ENCODE peak calls at places on chromosomes 1 and 21, in ten cellular contexts. One of them, this sample, is unnamed.

GRCh38 chr1:159282118-159282517 is 20.0 kb upstream of the FCER1A start:
- DNase-seq in foreskin fibroblast: no peak
- DNase-seq in hypothalamus: no peak
- DNase-seq in A673: no peak
- DNase-seq in ovary: no peak
- DNase-seq in activated T-helper 1 cell treated with Interleukin-2 at 50 U/mL for 16 hours: no peak
- DNase-seq in H4: no peak
- DNase-seq in stimulated activated CD8-positive, alpha-beta memory T cell treated with anti-CD3 and anti-CD28 coated beads, Interleukin-4, amount 100 ng/mL, for 4 hours: no peak
- DNase-seq in endothelial cell: no peak
- DNase-seq in nucleus accumbens: no peak
- DNase-seq in this sample: no peak

GRCh38 chr1:177287996-177288395 is 117.2 kb downstream of the BRINP2 start:
- DNase-seq in activated T-helper 1 cell treated with Interleukin-2 at 50 U/mL for 16 hours: no peak
- DNase-seq in A673: no peak
- DNase-seq in hypothalamus: no peak
- DNase-seq in H4: no peak
- DNase-seq in stimulated activated CD8-positive, alpha-beta memory T cell treated with anti-CD3 and anti-CD28 coated beads, Interleukin-4, amount 100 ng/mL, for 4 hours: no peak
- DNase-seq in ovary: no peak
- DNase-seq in endothelial cell: no peak
- DNase-seq in nucleus accumbens: no peak
- DNase-seq in foreskin fibroblast: no peak
- DNase-seq in this sample: no peak

GRCh38 chr1:63319069-63320023 is 3.0 kb upstream of the FOXD3 start:
- DNase-seq in ovary: no peak
- DNase-seq in nucleus accumbens: no peak
- DNase-seq in activated T-helper 1 cell treated with Interleukin-2 at 50 U/mL for 16 hours: no peak
- DNase-seq in H4: no peak
- DNase-seq in A673: no peak
- DNase-seq in foreskin fibroblast: peak; percentile 8
- DNase-seq in hypothalamus: no peak
- DNase-seq in endothelial cell: peak; percentile 62
- DNase-seq in stimulated activated CD8-positive, alpha-beta memory T cell treated with anti-CD3 and anti-CD28 coated beads, Interleukin-4, amount 100 ng/mL, for 4 hours: no peak
- DNase-seq in this sample: no peak

GRCh38 chr1:30670195-30671060 is 53.0 kb downstream of the MATN1 start:
- DNase-seq in H4: no peak
- DNase-seq in foreskin fibroblast: peak; percentile 97
- DNase-seq in nucleus accumbens: no peak
- DNase-seq in hypothalamus: no peak
- DNase-seq in endothelial cell: no peak
- DNase-seq in activated T-helper 1 cell treated with Interleukin-2 at 50 U/mL for 16 hours: no peak
- DNase-seq in ovary: no peak
- DNase-seq in stimulated activated CD8-positive, alpha-beta memory T cell treated with anti-CD3 and anti-CD28 coated beads, Interleukin-4, amount 100 ng/mL, for 4 hours: no peak
- DNase-seq in A673: no peak
- DNase-seq in this sample: no peak

GRCh38 chr1:227788279-227789041 is 27.0 kb upstream of the PRSS38 start:
- DNase-seq in nucleus accumbens: peak; percentile 58
- DNase-seq in activated T-helper 1 cell treated with Interleukin-2 at 50 U/mL for 16 hours: no peak
- DNase-seq in hypothalamus: no peak
- DNase-seq in foreskin fibroblast: peak; percentile 83
- DNase-seq in ovary: peak; percentile 81
- DNase-seq in H4: peak; percentile 23
- DNase-seq in stimulated activated CD8-positive, alpha-beta memory T cell treated with anti-CD3 and anti-CD28 coated beads, Interleukin-4, amount 100 ng/mL, for 4 hours: peak; percentile 55
- DNase-seq in endothelial cell: peak; percentile 48
- DNase-seq in A673: peak; percentile 80
- DNase-seq in this sample: no peak

GRCh38 chr1:47683402-47683801 is 245.6 kb downstream of the FOXD2 start:
- DNase-seq in foreskin fibroblast: no peak
- DNase-seq in endothelial cell: no peak
- DNase-seq in stimulated activated CD8-positive, alpha-beta memory T cell treated with anti-CD3 and anti-CD28 coated beads, Interleukin-4, amount 100 ng/mL, for 4 hours: no peak
- DNase-seq in ovary: no peak
- DNase-seq in H4: no peak
- DNase-seq in A673: no peak
- DNase-seq in nucleus accumbens: no peak
- DNase-seq in activated T-helper 1 cell treated with Interleukin-2 at 50 U/mL for 16 hours: no peak
- DNase-seq in hypothalamus: no peak
- DNase-seq in this sample: no peak

GRCh38 chr1:10128081-10128765 is 82.1 kb upstream of the KIF1B start:
- DNase-seq in ovary: no peak
- DNase-seq in stimulated activated CD8-positive, alpha-beta memory T cell treated with anti-CD3 and anti-CD28 coated beads, Interleukin-4, amount 100 ng/mL, for 4 hours: no peak
- DNase-seq in nucleus accumbens: peak; percentile 39
- DNase-seq in hypothalamus: no peak
- DNase-seq in activated T-helper 1 cell treated with Interleukin-2 at 50 U/mL for 16 hours: no peak
- DNase-seq in endothelial cell: no peak
- DNase-seq in A673: no peak
- DNase-seq in foreskin fibroblast: no peak
- DNase-seq in H4: no peak
- DNase-seq in this sample: no peak

GRCh38 chr21:16279658-16280581 is 550.1 kb downstream of the USP25 start:
- DNase-seq in stimulated activated CD8-positive, alpha-beta memory T cell treated with anti-CD3 and anti-CD28 coated beads, Interleukin-4, amount 100 ng/mL, for 4 hours: no peak
- DNase-seq in activated T-helper 1 cell treated with Interleukin-2 at 50 U/mL for 16 hours: no peak
- DNase-seq in H4: peak; percentile 17
- DNase-seq in A673: no peak
- DNase-seq in nucleus accumbens: peak; percentile 74
- DNase-seq in foreskin fibroblast: peak; percentile 67
- DNase-seq in endothelial cell: no peak
- DNase-seq in hypothalamus: peak; percentile 64
- DNase-seq in ovary: peak; percentile 59
- DNase-seq in this sample: peak; percentile 83

GRCh38 chr1:31562707-31563360 is 13.5 kb upstream of the TINAGL1 start:
- DNase-seq in foreskin fibroblast: peak; percentile 37
- DNase-seq in activated T-helper 1 cell treated with Interleukin-2 at 50 U/mL for 16 hours: no peak
- DNase-seq in endothelial cell: no peak
- DNase-seq in stimulated activated CD8-positive, alpha-beta memory T cell treated with anti-CD3 and anti-CD28 coated beads, Interleukin-4, amount 100 ng/mL, for 4 hours: no peak
- DNase-seq in ovary: no peak
- DNase-seq in H4: no peak
- DNase-seq in A673: no peak
- DNase-seq in nucleus accumbens: no peak
- DNase-seq in hypothalamus: no peak
- DNase-seq in this sample: no peak

GRCh38 chr1:245500546-245500945 is 345.8 kb downstream of the KIF26B start:
- DNase-seq in stimulated activated CD8-positive, alpha-beta memory T cell treated with anti-CD3 and anti-CD28 coated beads, Interleukin-4, amount 100 ng/mL, for 4 hours: no peak
- DNase-seq in ovary: no peak
- DNase-seq in A673: no peak
- DNase-seq in H4: peak; percentile 43
- DNase-seq in endothelial cell: no peak
- DNase-seq in hypothalamus: no peak
- DNase-seq in foreskin fibroblast: peak; percentile 82
- DNase-seq in nucleus accumbens: no peak
- DNase-seq in activated T-helper 1 cell treated with Interleukin-2 at 50 U/mL for 16 hours: no peak
- DNase-seq in this sample: no peak

GRCh38 chr1:11391327-11391726 is 87.6 kb upstream of the DISP3 start:
- DNase-seq in ovary: no peak
- DNase-seq in foreskin fibroblast: no peak
- DNase-seq in H4: no peak
- DNase-seq in endothelial cell: no peak
- DNase-seq in activated T-helper 1 cell treated with Interleukin-2 at 50 U/mL for 16 hours: no peak
- DNase-seq in stimulated activated CD8-positive, alpha-beta memory T cell treated with anti-CD3 and anti-CD28 coated beads, Interleukin-4, amount 100 ng/mL, for 4 hours: no peak
- DNase-seq in A673: no peak
- DNase-seq in nucleus accumbens: no peak
- DNase-seq in hypothalamus: no peak
- DNase-seq in this sample: no peak

GRCh38 chr1:117128323-117129079 is 7.0 kb upstream of the TRIM45 start:
- DNase-seq in stimulated activated CD8-positive, alpha-beta memory T cell treated with anti-CD3 and anti-CD28 coated beads, Interleukin-4, amount 100 ng/mL, for 4 hours: no peak
- DNase-seq in endothelial cell: no peak
- DNase-seq in A673: peak; percentile 61
- DNase-seq in hypothalamus: no peak
- DNase-seq in nucleus accumbens: no peak
- DNase-seq in foreskin fibroblast: peak; percentile 69
- DNase-seq in H4: peak; percentile 10
- DNase-seq in activated T-helper 1 cell treated with Interleukin-2 at 50 U/mL for 16 hours: no peak
- DNase-seq in ovary: no peak
- DNase-seq in this sample: no peak

GRCh38 chr1:31421404-31422040 is 8.5 kb downstream of the SERINC2 start:
- DNase-seq in stimulated activated CD8-positive, alpha-beta memory T cell treated with anti-CD3 and anti-CD28 coated beads, Interleukin-4, amount 100 ng/mL, for 4 hours: no peak
- DNase-seq in hypothalamus: no peak
- DNase-seq in activated T-helper 1 cell treated with Interleukin-2 at 50 U/mL for 16 hours: no peak
- DNase-seq in H4: no peak
- DNase-seq in A673: no peak
- DNase-seq in nucleus accumbens: no peak
- DNase-seq in endothelial cell: peak; percentile 50
- DNase-seq in ovary: no peak
- DNase-seq in foreskin fibroblast: peak; percentile 68
- DNase-seq in this sample: no peak

GRCh38 chr1:202304370-202304769 is 37.4 kb downstream of the UBE2T start:
- DNase-seq in foreskin fibroblast: no peak
- DNase-seq in ovary: peak; percentile 30
- DNase-seq in A673: no peak
- DNase-seq in activated T-helper 1 cell treated with Interleukin-2 at 50 U/mL for 16 hours: no peak
- DNase-seq in stimulated activated CD8-positive, alpha-beta memory T cell treated with anti-CD3 and anti-CD28 coated beads, Interleukin-4, amount 100 ng/mL, for 4 hours: no peak
- DNase-seq in hypothalamus: no peak
- DNase-seq in nucleus accumbens: peak; percentile 5
- DNase-seq in endothelial cell: no peak
- DNase-seq in H4: no peak
- DNase-seq in this sample: peak; percentile 23

GRCh38 chr1:226653311-226653921 is 85.7 kb downstream of the ITPKB start:
- DNase-seq in activated T-helper 1 cell treated with Interleukin-2 at 50 U/mL for 16 hours: peak; percentile 48
- DNase-seq in endothelial cell: no peak
- DNase-seq in nucleus accumbens: no peak
- DNase-seq in stimulated activated CD8-positive, alpha-beta memory T cell treated with anti-CD3 and anti-CD28 coated beads, Interleukin-4, amount 100 ng/mL, for 4 hours: no peak
- DNase-seq in A673: no peak
- DNase-seq in ovary: no peak
- DNase-seq in foreskin fibroblast: no peak
- DNase-seq in hypothalamus: no peak
- DNase-seq in H4: no peak
- DNase-seq in this sample: no peak

GRCh38 chr1:154420172-154420571 is 15.0 kb downstream of the IL6R start:
- DNase-seq in endothelial cell: no peak
- DNase-seq in stimulated activated CD8-positive, alpha-beta memory T cell treated with anti-CD3 and anti-CD28 coated beads, Interleukin-4, amount 100 ng/mL, for 4 hours: no peak
- DNase-seq in activated T-helper 1 cell treated with Interleukin-2 at 50 U/mL for 16 hours: peak; percentile 47
- DNase-seq in nucleus accumbens: no peak
- DNase-seq in H4: peak; percentile 94
- DNase-seq in hypothalamus: peak; percentile 85
- DNase-seq in A673: peak; percentile 19
- DNase-seq in foreskin fibroblast: peak; percentile 87
- DNase-seq in ovary: peak; percentile 89
- DNase-seq in this sample: peak; percentile 73

GRCh38 chr1:197358959-197359358 is 90.9 kb downstream of the CRB1 start:
- DNase-seq in ovary: no peak
- DNase-seq in stimulated activated CD8-positive, alpha-beta memory T cell treated with anti-CD3 and anti-CD28 coated beads, Interleukin-4, amount 100 ng/mL, for 4 hours: no peak
- DNase-seq in activated T-helper 1 cell treated with Interleukin-2 at 50 U/mL for 16 hours: no peak
- DNase-seq in foreskin fibroblast: no peak
- DNase-seq in nucleus accumbens: no peak
- DNase-seq in hypothalamus: no peak
- DNase-seq in A673: no peak
- DNase-seq in endothelial cell: no peak
- DNase-seq in H4: no peak
- DNase-seq in this sample: no peak

GRCh38 chr1:57353589-57353988 is 70.3 kb downstream of the DAB1 start:
- DNase-seq in stimulated activated CD8-positive, alpha-beta memory T cell treated with anti-CD3 and anti-CD28 coated beads, Interleukin-4, amount 100 ng/mL, for 4 hours: no peak
- DNase-seq in nucleus accumbens: no peak
- DNase-seq in H4: no peak
- DNase-seq in ovary: no peak
- DNase-seq in hypothalamus: no peak
- DNase-seq in foreskin fibroblast: no peak
- DNase-seq in endothelial cell: no peak
- DNase-seq in A673: no peak
- DNase-seq in activated T-helper 1 cell treated with Interleukin-2 at 50 U/mL for 16 hours: no peak
- DNase-seq in this sample: no peak

GRCh38 chr1:189429610-189430009 is 1048.1 kb downstream of the BRINP3 start:
- DNase-seq in H4: peak; percentile 46
- DNase-seq in ovary: no peak
- DNase-seq in nucleus accumbens: no peak
- DNase-seq in foreskin fibroblast: peak; percentile 54
- DNase-seq in hypothalamus: no peak
- DNase-seq in stimulated activated CD8-positive, alpha-beta memory T cell treated with anti-CD3 and anti-CD28 coated beads, Interleukin-4, amount 100 ng/mL, for 4 hours: no peak
- DNase-seq in endothelial cell: peak; percentile 37
- DNase-seq in A673: peak; percentile 81
- DNase-seq in activated T-helper 1 cell treated with Interleukin-2 at 50 U/mL for 16 hours: no peak
- DNase-seq in this sample: no peak

GRCh38 chr1:229407206-229408026 is 26.5 kb downstream of the ACTA1 start:
- DNase-seq in stimulated activated CD8-positive, alpha-beta memory T cell treated with anti-CD3 and anti-CD28 coated beads, Interleukin-4, amount 100 ng/mL, for 4 hours: no peak
- DNase-seq in foreskin fibroblast: peak; percentile 37
- DNase-seq in H4: no peak
- DNase-seq in endothelial cell: no peak
- DNase-seq in ovary: no peak
- DNase-seq in activated T-helper 1 cell treated with Interleukin-2 at 50 U/mL for 16 hours: no peak
- DNase-seq in A673: no peak
- DNase-seq in nucleus accumbens: peak; percentile 28
- DNase-seq in hypothalamus: no peak
- DNase-seq in this sample: no peak

GRCh38 chr1:15833069-15833679 is 14.3 kb upstream of the SPEN start:
- DNase-seq in stimulated activated CD8-positive, alpha-beta memory T cell treated with anti-CD3 and anti-CD28 coated beads, Interleukin-4, amount 100 ng/mL, for 4 hours: no peak
- DNase-seq in foreskin fibroblast: peak; percentile 73
- DNase-seq in hypothalamus: no peak
- DNase-seq in A673: peak; percentile 74
- DNase-seq in activated T-helper 1 cell treated with Interleukin-2 at 50 U/mL for 16 hours: peak; percentile 38
- DNase-seq in H4: peak; percentile 76
- DNase-seq in ovary: peak; percentile 74
- DNase-seq in endothelial cell: no peak
- DNase-seq in nucleus accumbens: no peak
- DNase-seq in this sample: peak; percentile 60

GRCh38 chr21:28738882-28739281 is 253.8 kb downstream of the LTN1 start:
- DNase-seq in foreskin fibroblast: no peak
- DNase-seq in ovary: no peak
- DNase-seq in stimulated activated CD8-positive, alpha-beta memory T cell treated with anti-CD3 and anti-CD28 coated beads, Interleukin-4, amount 100 ng/mL, for 4 hours: no peak
- DNase-seq in activated T-helper 1 cell treated with Interleukin-2 at 50 U/mL for 16 hours: no peak
- DNase-seq in hypothalamus: no peak
- DNase-seq in nucleus accumbens: no peak
- DNase-seq in A673: no peak
- DNase-seq in endothelial cell: no peak
- DNase-seq in H4: no peak
- DNase-seq in this sample: no peak

GRCh38 chr1:3126756-3127718 is 58.0 kb downstream of the PRDM16 start:
- DNase-seq in nucleus accumbens: no peak
- DNase-seq in foreskin fibroblast: no peak
- DNase-seq in H4: no peak
- DNase-seq in stimulated activated CD8-positive, alpha-beta memory T cell treated with anti-CD3 and anti-CD28 coated beads, Interleukin-4, amount 100 ng/mL, for 4 hours: no peak
- DNase-seq in ovary: no peak
- DNase-seq in hypothalamus: no peak
- DNase-seq in A673: no peak
- DNase-seq in endothelial cell: no peak
- DNase-seq in activated T-helper 1 cell treated with Interleukin-2 at 50 U/mL for 16 hours: no peak
- DNase-seq in this sample: peak; percentile 67

GRCh38 chr1:169201084-169201619 is 94.7 kb downstream of the ATP1B1 start:
- DNase-seq in nucleus accumbens: no peak
- DNase-seq in A673: no peak
- DNase-seq in endothelial cell: no peak
- DNase-seq in ovary: no peak
- DNase-seq in stimulated activated CD8-positive, alpha-beta memory T cell treated with anti-CD3 and anti-CD28 coated beads, Interleukin-4, amount 100 ng/mL, for 4 hours: no peak
- DNase-seq in activated T-helper 1 cell treated with Interleukin-2 at 50 U/mL for 16 hours: no peak
- DNase-seq in H4: peak; percentile 12
- DNase-seq in hypothalamus: no peak
- DNase-seq in foreskin fibroblast: peak; percentile 44
- DNase-seq in this sample: no peak

GRCh38 chr1:60596791-60597748 is 485.3 kb upstream of the NFIA start:
- DNase-seq in activated T-helper 1 cell treated with Interleukin-2 at 50 U/mL for 16 hours: no peak
- DNase-seq in stimulated activated CD8-positive, alpha-beta memory T cell treated with anti-CD3 and anti-CD28 coated beads, Interleukin-4, amount 100 ng/mL, for 4 hours: no peak
- DNase-seq in A673: no peak
- DNase-seq in endothelial cell: no peak
- DNase-seq in ovary: no peak
- DNase-seq in foreskin fibroblast: peak; percentile 65
- DNase-seq in H4: no peak
- DNase-seq in nucleus accumbens: no peak
- DNase-seq in hypothalamus: no peak
- DNase-seq in this sample: peak; percentile 23

GRCh38 chr1:23251812-23252211 is 34.5 kb upstream of the HTR1D start:
- DNase-seq in ovary: no peak
- DNase-seq in hypothalamus: no peak
- DNase-seq in foreskin fibroblast: peak; percentile 17
- DNase-seq in A673: no peak
- DNase-seq in endothelial cell: no peak
- DNase-seq in stimulated activated CD8-positive, alpha-beta memory T cell treated with anti-CD3 and anti-CD28 coated beads, Interleukin-4, amount 100 ng/mL, for 4 hours: no peak
- DNase-seq in nucleus accumbens: no peak
- DNase-seq in H4: no peak
- DNase-seq in activated T-helper 1 cell treated with Interleukin-2 at 50 U/mL for 16 hours: no peak
- DNase-seq in this sample: no peak

GRCh38 chr1:182671779-182672486 is 12.5 kb downstream of the RGS8 start:
- DNase-seq in ovary: no peak
- DNase-seq in stimulated activated CD8-positive, alpha-beta memory T cell treated with anti-CD3 and anti-CD28 coated beads, Interleukin-4, amount 100 ng/mL, for 4 hours: no peak
- DNase-seq in endothelial cell: no peak
- DNase-seq in hypothalamus: no peak
- DNase-seq in foreskin fibroblast: no peak
- DNase-seq in activated T-helper 1 cell treated with Interleukin-2 at 50 U/mL for 16 hours: no peak
- DNase-seq in H4: no peak
- DNase-seq in nucleus accumbens: peak; percentile 49
- DNase-seq in A673: peak; percentile 41
- DNase-seq in this sample: no peak

GRCh38 chr1:64112281-64112680 is 91.1 kb upstream of the UBE2U start:
- DNase-seq in foreskin fibroblast: peak; percentile 92
- DNase-seq in ovary: no peak
- DNase-seq in H4: peak; percentile 21
- DNase-seq in A673: no peak
- DNase-seq in activated T-helper 1 cell treated with Interleukin-2 at 50 U/mL for 16 hours: no peak
- DNase-seq in nucleus accumbens: no peak
- DNase-seq in endothelial cell: no peak
- DNase-seq in hypothalamus: no peak
- DNase-seq in stimulated activated CD8-positive, alpha-beta memory T cell treated with anti-CD3 and anti-CD28 coated beads, Interleukin-4, amount 100 ng/mL, for 4 hours: no peak
- DNase-seq in this sample: no peak